ENCODE peak calls at places on chromosomes 6 and 20, in seven cellular contexts. T, X, I, A, Y, H and M are unnamed samples.

GRCh38 chr6:155313602-155314091 is 637 bp downstream of the TFB1M start:
- DNase-seq in T (no peak), X (no peak), I (no peak), A (no peak), Y (no peak), H (no peak), M (no peak)

GRCh38 chr20:22918286-22918983 is 116.7 kb upstream of the SSTR4 start:
- DNase-seq in T (no peak), X (no peak), I (no peak), A (no peak), Y (no peak), H (no peak), M (no peak)

GRCh38 chr20:38108438-38109024 is 56.5 kb downstream of the TGM2 start:
- DNase-seq in T (no peak), X (peak), I (peak), A (no peak), Y (no peak), H (peak), M (no peak)

GRCh38 chr6:155645328-155645727 is 189.7 kb upstream of the NOX3 start:
- DNase-seq in T (no peak), X (peak), I (peak), A (no peak), Y (no peak), H (no peak), M (peak)

GRCh38 chr20:63846128-63846771 is 15.0 kb upstream of the ABHD16B start:
- DNase-seq in T (no peak), X (peak), I (peak), A (peak), Y (peak), H (peak), M (no peak)

GRCh38 chr6:44049163-44049988 is 77.9 kb downstream of the MRPL14 start:
- DNase-seq in T (no peak), X (no peak), I (peak), A (no peak), Y (no peak), H (no peak), M (no peak)

GRCh38 chr6:156862711-156863110 is 85.5 kb downstream of the ARID1B start:
- DNase-seq in T (no peak), X (no peak), I (no peak), A (no peak), Y (no peak), H (no peak), M (no peak)

GRCh38 chr6:97111243-97111642 is 171.8 kb downstream of the MMS22L start:
- DNase-seq in T (no peak), X (no peak), I (no peak), A (no peak), Y (no peak), H (no peak), M (no peak)

GRCh38 chr6:151723152-151723551 is 84.3 kb upstream of the ESR1 start:
- DNase-seq in T (no peak), X (no peak), I (no peak), A (no peak), Y (no peak), H (no peak), M (no peak)

GRCh38 chr6:21935561-21936028 is 342.0 kb downstream of the SOX4 start:
- DNase-seq in T (no peak), X (peak), I (peak), A (peak), Y (no peak), H (peak), M (peak)
- TF ChIP-seq CTCF in T (peak), X (peak), I (peak), A (peak), Y (no peak), H (peak), M (peak)

DNA sequence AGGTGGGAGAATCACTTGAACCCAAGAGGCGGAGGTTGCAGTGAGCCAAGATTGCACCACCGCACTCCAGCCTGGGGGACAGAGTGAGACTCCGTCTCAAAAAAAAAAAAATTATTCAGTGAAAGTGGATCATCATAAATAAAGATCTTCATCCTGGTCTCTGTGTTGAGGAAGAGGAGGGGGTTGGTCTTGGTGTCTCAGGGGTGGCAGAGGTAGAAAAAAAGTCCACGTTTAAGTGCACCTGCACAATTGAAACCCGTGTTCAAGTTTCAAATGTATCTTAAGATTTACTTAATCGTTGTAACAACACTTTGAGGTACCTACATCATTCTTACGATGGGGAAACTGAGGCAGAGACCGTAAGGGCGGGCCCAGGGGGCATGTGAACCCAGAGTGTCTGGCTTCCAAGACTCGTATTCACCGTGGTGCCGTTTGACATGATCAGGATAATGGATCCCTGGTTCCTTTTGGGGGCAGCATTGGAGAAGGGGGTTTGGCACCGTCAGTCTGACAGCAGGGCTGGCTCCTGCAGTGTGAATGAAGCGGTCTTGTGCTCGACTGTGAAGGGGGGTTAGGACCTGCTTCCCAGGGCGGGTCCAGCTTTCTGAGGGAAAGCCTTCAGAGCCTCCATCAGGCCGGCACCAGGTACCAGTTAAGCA is 32.9 kb upstream of the ID1 start:
- DNase-seq in T (no peak), X (no peak), I (no peak), A (peak), Y (no peak), H (no peak), M (no peak)
- TF ChIP-seq CTCF in T (no peak), X (peak), I (no peak), A (no peak), Y (no peak), H (no peak), M (no peak)

GRCh38 chr6:37699138-37699766 is 1.6 kb upstream of the MDGA1 start:
- DNase-seq in T (no peak), X (no peak), I (no peak), A (no peak), Y (no peak), H (no peak), M (no peak)

GRCh38 chr6:37700266-37700973 is 2.7 kb upstream of the MDGA1 start:
- DNase-seq in T (no peak), X (no peak), I (no peak), A (no peak), Y (no peak), H (peak), M (no peak)

GRCh38 chr6:37704066-37704465 is 6.4 kb upstream of the MDGA1 start:
- DNase-seq in T (no peak), X (no peak), I (no peak), A (no peak), Y (no peak), H (no peak), M (no peak)

GRCh38 chr6:37704923-37705238 is 7.2 kb upstream of the MDGA1 start:
- DNase-seq in T (no peak), X (no peak), I (no peak), A (no peak), Y (no peak), H (no peak), M (no peak)

DNA sequence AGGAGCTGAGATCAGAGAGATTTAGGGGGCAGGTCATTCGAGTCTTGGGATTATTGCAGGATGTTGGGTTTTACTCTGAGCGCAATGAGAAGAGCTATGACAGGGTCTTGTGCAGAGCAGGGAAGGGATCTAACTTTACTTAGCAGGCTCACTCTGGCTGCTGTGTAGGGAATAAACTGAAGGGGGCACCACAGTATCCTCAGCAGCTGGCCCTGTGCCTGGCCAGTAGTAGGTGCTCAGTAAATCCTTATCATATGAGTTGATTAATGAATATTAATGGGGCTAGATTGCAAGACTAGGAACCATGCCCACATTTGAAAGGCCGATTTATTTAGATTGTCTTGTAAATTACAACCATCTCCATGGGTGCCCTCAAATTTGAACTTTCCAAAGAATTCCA is 4.6 kb upstream of the MDGA1 start:
- DNase-seq in T (no peak), X (no peak), I (no peak), A (no peak), Y (no peak), H (peak), M (no peak)
- TF ChIP-seq CTCF in T (peak), X (peak), I (no peak), A (peak), Y (no peak), H (peak), M (peak)

DNA sequence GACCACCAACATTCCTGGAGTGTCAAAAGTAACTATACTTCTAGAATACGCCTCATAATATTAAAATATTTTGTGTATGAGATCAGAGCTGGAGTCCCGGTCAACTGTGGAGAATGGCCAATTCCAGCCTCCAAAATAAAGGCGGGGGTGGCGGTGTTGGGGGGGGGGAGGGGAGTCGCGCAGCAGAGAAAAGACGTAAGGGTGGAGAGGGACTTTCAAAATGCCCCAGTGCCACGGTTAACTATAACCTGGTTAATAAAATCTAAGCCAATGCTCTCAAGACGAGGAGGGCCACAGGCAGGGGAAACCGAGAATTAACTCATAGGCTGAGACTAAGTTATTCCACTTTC is 1.3 kb downstream of the NUP153 start:
- DNase-seq in T (no peak), X (peak), I (peak), A (no peak), Y (peak), H (peak), M (peak)
- TF ChIP-seq CTCF in T (no peak), X (no peak), I (no peak), A (no peak), Y (no peak), H (no peak), M (no peak)

GRCh38 chr6:84052204-84052882 is 18.8 kb downstream of the MRAP2 start:
- DNase-seq in T (peak), X (peak), I (peak), A (peak), Y (peak), H (peak), M (peak)
- TF ChIP-seq CTCF in T (peak), X (peak), I (no peak), A (no peak), Y (no peak), H (peak), M (peak)

GRCh38 chr6:50610562-50610961 is 102.8 kb upstream of the TFAP2D start:
- DNase-seq in T (no peak), X (no peak), I (peak), A (peak), Y (no peak), H (no peak), M (no peak)
- TF ChIP-seq CTCF in T (no peak), X (peak), I (peak), A (peak), Y (no peak), H (peak), M (no peak)